ENCODE peak calls at places on chromosome 1, in seven cellular contexts. One of them, this sample, is unnamed.

GRCh38 chr1:3411806-3412205 is 42.7 kb upstream of the ARHGEF16 start:
- DNase-seq in HL-60: no peak
- DNase-seq in prostate gland: no peak
- DNase-seq in stomach: no peak
- DNase-seq in transverse colon: no peak
- DNase-seq in GM12891: no peak
- DNase-seq in HCT116: no peak
- DNase-seq in this sample: no peak

GRCh38 chr1:33972676-33973395 is 109.0 kb downstream of the HMGB4 start:
- DNase-seq in HL-60: no peak
- DNase-seq in prostate gland: peak
- DNase-seq in stomach: no peak
- DNase-seq in transverse colon: no peak
- DNase-seq in GM12891: no peak
- DNase-seq in HCT116: no peak
- DNase-seq in this sample: no peak

GRCh38 chr1:236686815-236687160 is 489 bp downstream of the ACTN2 start:
- DNase-seq in HL-60: no peak
- DNase-seq in prostate gland: no peak
- DNase-seq in stomach: no peak
- DNase-seq in transverse colon: no peak
- DNase-seq in GM12891: no peak
- DNase-seq in HCT116: no peak
- DNase-seq in this sample: no peak

GRCh38 chr1:199310701-199311100 is 671.9 kb downstream of the PTPRC start:
- DNase-seq in HL-60: no peak
- DNase-seq in prostate gland: no peak
- DNase-seq in stomach: no peak
- DNase-seq in transverse colon: no peak
- DNase-seq in GM12891: no peak
- DNase-seq in HCT116: no peak
- DNase-seq in this sample: no peak

GRCh38 chr1:216892581-216892980 is 169.4 kb upstream of the ESRRG start:
- DNase-seq in HL-60: no peak
- DNase-seq in prostate gland: no peak
- DNase-seq in stomach: no peak
- DNase-seq in transverse colon: no peak
- DNase-seq in GM12891: no peak
- DNase-seq in HCT116: no peak
- DNase-seq in this sample: no peak

GRCh38 chr1:41454406-41454805 is 30.1 kb downstream of the EDN2 start:
- DNase-seq in HL-60: no peak
- DNase-seq in prostate gland: no peak
- DNase-seq in stomach: no peak
- DNase-seq in transverse colon: peak
- DNase-seq in GM12891: no peak
- DNase-seq in HCT116: no peak
- DNase-seq in this sample: no peak

GRCh38 chr1:216034506-216034905 is 388.7 kb downstream of the USH2A start:
- DNase-seq in HL-60: no peak
- DNase-seq in prostate gland: no peak
- DNase-seq in stomach: no peak
- DNase-seq in transverse colon: no peak
- DNase-seq in GM12891: no peak
- DNase-seq in HCT116: no peak
- DNase-seq in this sample: no peak

GRCh38 chr1:9422921-9423505 is 116.3 kb upstream of the SLC25A33 start:
- DNase-seq in HL-60: no peak
- DNase-seq in prostate gland: no peak
- DNase-seq in stomach: no peak
- DNase-seq in transverse colon: no peak
- DNase-seq in GM12891: no peak
- DNase-seq in HCT116: no peak
- DNase-seq in this sample: no peak

GRCh38 chr1:169102567-169102966 is 3.9 kb upstream of the ATP1B1 start:
- DNase-seq in HL-60: no peak
- DNase-seq in prostate gland: no peak
- DNase-seq in stomach: no peak
- DNase-seq in transverse colon: peak
- DNase-seq in GM12891: no peak
- DNase-seq in HCT116: no peak
- DNase-seq in this sample: no peak

GRCh38 chr1:159188375-159188788 is 16.3 kb upstream of the ACKR1 start:
- DNase-seq in HL-60: no peak
- DNase-seq in prostate gland: no peak
- DNase-seq in stomach: peak
- DNase-seq in transverse colon: peak
- DNase-seq in GM12891: no peak
- DNase-seq in HCT116: no peak
- DNase-seq in this sample: no peak

GRCh38 chr1:225467193-225468020 is 39.6 kb upstream of the LBR start:
- DNase-seq in HL-60: peak
- DNase-seq in prostate gland: no peak
- DNase-seq in stomach: peak
- DNase-seq in transverse colon: peak
- DNase-seq in GM12891: peak
- DNase-seq in HCT116: no peak
- DNase-seq in this sample: no peak

GRCh38 chr1:110069302-110070281 is 880 bp downstream of the ALX3 start:
- DNase-seq in HL-60: no peak
- DNase-seq in prostate gland: no peak
- DNase-seq in stomach: no peak
- DNase-seq in transverse colon: no peak
- DNase-seq in GM12891: no peak
- DNase-seq in HCT116: no peak
- DNase-seq in this sample: no peak

GRCh38 chr1:110070282-110070967 is at the start of gene ALX3:
- DNase-seq in HL-60: no peak
- DNase-seq in prostate gland: no peak
- DNase-seq in stomach: no peak
- DNase-seq in transverse colon: no peak
- DNase-seq in GM12891: no peak
- DNase-seq in HCT116: no peak
- DNase-seq in this sample: no peak

GRCh38 chr1:110067957-110068645 is 2.4 kb downstream of the ALX3 start:
- DNase-seq in HL-60: no peak
- DNase-seq in prostate gland: no peak
- DNase-seq in stomach: no peak
- DNase-seq in transverse colon: no peak
- DNase-seq in GM12891: no peak
- DNase-seq in HCT116: no peak
- DNase-seq in this sample: no peak

GRCh38 chr1:110067429-110067956 is 3.0 kb downstream of the ALX3 start:
- DNase-seq in HL-60: no peak
- DNase-seq in prostate gland: no peak
- DNase-seq in stomach: no peak
- DNase-seq in transverse colon: no peak
- DNase-seq in GM12891: no peak
- DNase-seq in HCT116: no peak
- DNase-seq in this sample: no peak

GRCh38 chr1:110068646-110069301 is 1.7 kb downstream of the ALX3 start:
- DNase-seq in HL-60: no peak
- DNase-seq in prostate gland: no peak
- DNase-seq in stomach: no peak
- DNase-seq in transverse colon: no peak
- DNase-seq in GM12891: peak
- DNase-seq in HCT116: no peak
- DNase-seq in this sample: no peak
- TF ChIP-seq POLR2AphosphoS5 in HL-60: no peak
- TF ChIP-seq POLR2AphosphoS5 in prostate gland: no peak
- TF ChIP-seq POLR2AphosphoS5 in stomach: no peak
- TF ChIP-seq POLR2AphosphoS5 in transverse colon: peak
- TF ChIP-seq POLR2AphosphoS5 in GM12891: no peak
- TF ChIP-seq POLR2AphosphoS5 in HCT116: no peak
- TF ChIP-seq POLR2AphosphoS5 in this sample: no peak

DNA sequence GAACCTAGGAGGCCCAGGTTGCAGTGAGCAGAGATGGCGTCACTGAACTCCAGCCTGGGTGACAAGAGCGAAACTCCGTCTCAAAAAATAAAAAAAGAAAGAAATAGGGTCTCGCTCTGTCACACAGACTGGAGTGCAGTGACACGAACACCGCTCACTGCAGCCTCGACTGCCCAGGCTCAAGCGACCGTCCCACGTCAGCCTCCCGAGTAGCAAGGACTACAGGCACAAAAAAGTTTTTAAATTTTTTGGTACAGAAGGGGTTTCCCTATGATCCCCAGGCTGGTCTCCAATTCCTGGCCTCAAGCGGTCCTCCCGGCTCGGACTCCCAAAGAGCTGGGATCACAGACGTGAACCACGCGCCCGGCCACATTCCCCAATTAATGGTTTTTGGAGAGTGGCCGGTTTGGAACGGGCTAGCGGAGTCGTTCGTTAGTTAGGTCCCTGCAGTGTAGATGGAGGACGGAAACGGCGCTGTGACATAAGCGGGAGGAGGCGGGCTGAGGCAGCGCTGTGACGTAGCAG is 611 bp upstream of the GUK1 start:
- DNase-seq in HL-60: no peak
- DNase-seq in prostate gland: no peak
- DNase-seq in stomach: no peak
- DNase-seq in transverse colon: no peak
- DNase-seq in GM12891: no peak
- DNase-seq in HCT116: no peak
- DNase-seq in this sample: no peak
- TF ChIP-seq POLR2AphosphoS5 in HL-60: peak
- TF ChIP-seq POLR2AphosphoS5 in prostate gland: no peak
- TF ChIP-seq POLR2AphosphoS5 in stomach: peak
- TF ChIP-seq POLR2AphosphoS5 in transverse colon: no peak
- TF ChIP-seq POLR2AphosphoS5 in GM12891: no peak
- TF ChIP-seq POLR2AphosphoS5 in HCT116: no peak
- TF ChIP-seq POLR2AphosphoS5 in this sample: peak

DNA sequence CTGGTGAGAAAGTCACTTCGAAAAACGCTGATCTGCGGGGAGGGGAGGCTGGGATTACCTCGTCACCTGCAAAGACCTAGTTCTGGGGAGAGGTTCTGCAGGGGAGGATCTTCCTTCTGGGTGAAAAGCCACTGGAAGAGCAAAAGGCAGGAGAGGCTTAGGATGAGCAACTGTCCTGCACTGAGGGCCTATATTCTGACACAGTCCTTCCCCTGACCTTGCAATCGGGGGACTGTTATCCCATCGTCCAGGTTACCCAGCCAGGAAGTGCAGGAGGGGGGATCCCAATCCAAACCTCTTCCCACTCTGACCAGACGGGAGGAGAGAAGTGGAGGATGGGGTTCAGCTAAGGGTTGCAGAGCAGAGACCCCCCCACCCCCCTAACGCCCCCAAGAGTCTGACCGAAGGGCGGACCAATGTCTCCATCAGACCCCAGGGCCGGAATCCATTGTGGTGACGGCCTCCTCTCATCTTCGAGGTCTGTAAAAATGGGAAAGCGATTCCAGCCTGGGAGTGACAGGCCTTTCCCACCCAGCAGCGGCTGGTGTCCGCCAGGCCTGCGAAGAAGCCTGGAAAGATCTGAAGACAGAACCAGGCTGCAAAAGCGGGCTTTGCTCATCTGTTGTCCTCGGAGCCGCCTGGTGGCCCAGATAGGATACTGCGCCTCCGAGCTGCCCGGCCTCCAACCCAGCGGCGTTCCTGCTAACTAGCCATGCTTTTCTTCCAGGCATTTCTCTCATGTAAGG is 1.6 kb upstream of the DHRS3 start:
- DNase-seq in HL-60: no peak
- DNase-seq in prostate gland: peak
- DNase-seq in stomach: peak
- DNase-seq in transverse colon: peak
- DNase-seq in GM12891: peak
- DNase-seq in HCT116: peak
- DNase-seq in this sample: peak
- TF ChIP-seq POLR2AphosphoS5 in HL-60: no peak
- TF ChIP-seq POLR2AphosphoS5 in prostate gland: peak
- TF ChIP-seq POLR2AphosphoS5 in stomach: peak
- TF ChIP-seq POLR2AphosphoS5 in transverse colon: no peak
- TF ChIP-seq POLR2AphosphoS5 in GM12891: no peak
- TF ChIP-seq POLR2AphosphoS5 in HCT116: no peak
- TF ChIP-seq POLR2AphosphoS5 in this sample: no peak

GRCh38 chr1:86914998-86915736 is 732 bp downstream of the HS2ST1 start:
- DNase-seq in HL-60: no peak
- DNase-seq in prostate gland: peak
- DNase-seq in stomach: peak
- DNase-seq in transverse colon: peak
- DNase-seq in GM12891: no peak
- DNase-seq in HCT116: no peak
- DNase-seq in this sample: peak

GRCh38 chr1:86914635-86914997 is at the start of gene HS2ST1:
- DNase-seq in HL-60: no peak
- DNase-seq in prostate gland: no peak
- DNase-seq in stomach: no peak
- DNase-seq in transverse colon: no peak
- DNase-seq in GM12891: no peak
- DNase-seq in HCT116: no peak
- DNase-seq in this sample: no peak

GRCh38 chr1:86913399-86913895 is 479 bp downstream of the SELENOF start:
- DNase-seq in HL-60: peak
- DNase-seq in prostate gland: no peak
- DNase-seq in stomach: peak
- DNase-seq in transverse colon: peak
- DNase-seq in GM12891: peak
- DNase-seq in HCT116: no peak
- DNase-seq in this sample: no peak

GRCh38 chr1:86913896-86914634 is at the start of gene SELENOF:
- DNase-seq in HL-60: peak
- DNase-seq in prostate gland: peak
- DNase-seq in stomach: peak
- DNase-seq in transverse colon: peak
- DNase-seq in GM12891: peak
- DNase-seq in HCT116: peak
- DNase-seq in this sample: peak

GRCh38 chr1:86912501-86912900 is 1.4 kb downstream of the SELENOF start:
- DNase-seq in HL-60: no peak
- DNase-seq in prostate gland: no peak
- DNase-seq in stomach: no peak
- DNase-seq in transverse colon: no peak
- DNase-seq in GM12891: no peak
- DNase-seq in HCT116: no peak
- DNase-seq in this sample: no peak
- TF ChIP-seq POLR2AphosphoS5 in HL-60: no peak
- TF ChIP-seq POLR2AphosphoS5 in prostate gland: no peak
- TF ChIP-seq POLR2AphosphoS5 in stomach: no peak
- TF ChIP-seq POLR2AphosphoS5 in transverse colon: no peak
- TF ChIP-seq POLR2AphosphoS5 in GM12891: no peak
- TF ChIP-seq POLR2AphosphoS5 in HCT116: no peak
- TF ChIP-seq POLR2AphosphoS5 in this sample: no peak

This sample was measured in SK-N-SH.